ENCODE peak calls at places on chromosome 5, in eight cellular contexts. One of them, this sample, is unnamed.

GRCh38 chr5:65032250-65032649 is 263.5 kb downstream of the CWC27 start:
- DNase-seq in Kasumi-1: no peak
- DNase-seq in stimulated activated CD4-positive, alpha-beta T cell treated with anti-CD3 and anti-CD28 coated beads, Interleukin-2, amount 100 ng/mL, for 48 hours: no peak
- DNase-seq in tibial artery: peak
- DNase-seq in substantia nigra: no peak
- DNase-seq in stimulated activated naive B cell treated with anti-CD40 and anti-IgM and Interleukin-4, amounts not matched to agents 10 μg/mL and 1 μg/mL and 100 μg/mL, for 72 hours: no peak
- DNase-seq in NCI-H1105 treated with DMSO at 0.1 percent for 48 hours: no peak
- DNase-seq in mucosa of descending colon: no peak
- DNase-seq in this sample: no peak

GRCh38 chr5:143143973-143144372 is 259.5 kb downstream of the NR3C1 start:
- DNase-seq in substantia nigra: no peak
- DNase-seq in mucosa of descending colon: no peak
- DNase-seq in NCI-H1105 treated with DMSO at 0.1 percent for 48 hours: no peak
- DNase-seq in stimulated activated CD4-positive, alpha-beta T cell treated with anti-CD3 and anti-CD28 coated beads, Interleukin-2, amount 100 ng/mL, for 48 hours: no peak
- DNase-seq in stimulated activated naive B cell treated with anti-CD40 and anti-IgM and Interleukin-4, amounts not matched to agents 10 μg/mL and 1 μg/mL and 100 μg/mL, for 72 hours: no peak
- DNase-seq in tibial artery: no peak
- DNase-seq in Kasumi-1: no peak
- DNase-seq in this sample: no peak

GRCh38 chr5:167152561-167152960 is 1138.9 kb upstream of the WWC1 start:
- DNase-seq in substantia nigra: no peak
- DNase-seq in NCI-H1105 treated with DMSO at 0.1 percent for 48 hours: no peak
- DNase-seq in tibial artery: no peak
- DNase-seq in mucosa of descending colon: no peak
- DNase-seq in Kasumi-1: no peak
- DNase-seq in stimulated activated naive B cell treated with anti-CD40 and anti-IgM and Interleukin-4, amounts not matched to agents 10 μg/mL and 1 μg/mL and 100 μg/mL, for 72 hours: no peak
- DNase-seq in stimulated activated CD4-positive, alpha-beta T cell treated with anti-CD3 and anti-CD28 coated beads, Interleukin-2, amount 100 ng/mL, for 48 hours: no peak
- DNase-seq in this sample: no peak

GRCh38 chr5:96000308-96000707 is 38.7 kb upstream of the ELL2 start:
- DNase-seq in Kasumi-1: no peak
- DNase-seq in substantia nigra: no peak
- DNase-seq in mucosa of descending colon: no peak
- DNase-seq in NCI-H1105 treated with DMSO at 0.1 percent for 48 hours: no peak
- DNase-seq in stimulated activated CD4-positive, alpha-beta T cell treated with anti-CD3 and anti-CD28 coated beads, Interleukin-2, amount 100 ng/mL, for 48 hours: no peak
- DNase-seq in tibial artery: no peak
- DNase-seq in stimulated activated naive B cell treated with anti-CD40 and anti-IgM and Interleukin-4, amounts not matched to agents 10 μg/mL and 1 μg/mL and 100 μg/mL, for 72 hours: no peak
- DNase-seq in this sample: no peak

GRCh38 chr5:83751201-83751600 is 30.5 kb upstream of the HAPLN1 start:
- DNase-seq in substantia nigra: no peak
- DNase-seq in NCI-H1105 treated with DMSO at 0.1 percent for 48 hours: no peak
- DNase-seq in tibial artery: no peak
- DNase-seq in mucosa of descending colon: no peak
- DNase-seq in stimulated activated CD4-positive, alpha-beta T cell treated with anti-CD3 and anti-CD28 coated beads, Interleukin-2, amount 100 ng/mL, for 48 hours: no peak
- DNase-seq in stimulated activated naive B cell treated with anti-CD40 and anti-IgM and Interleukin-4, amounts not matched to agents 10 μg/mL and 1 μg/mL and 100 μg/mL, for 72 hours: no peak
- DNase-seq in Kasumi-1: peak
- DNase-seq in this sample: no peak

GRCh38 chr5:171310334-171310815 is 1.3 kb downstream of the TLX3 start:
- DNase-seq in stimulated activated CD4-positive, alpha-beta T cell treated with anti-CD3 and anti-CD28 coated beads, Interleukin-2, amount 100 ng/mL, for 48 hours: no peak
- DNase-seq in Kasumi-1: no peak
- DNase-seq in tibial artery: no peak
- DNase-seq in substantia nigra: no peak
- DNase-seq in mucosa of descending colon: no peak
- DNase-seq in stimulated activated naive B cell treated with anti-CD40 and anti-IgM and Interleukin-4, amounts not matched to agents 10 μg/mL and 1 μg/mL and 100 μg/mL, for 72 hours: no peak
- DNase-seq in NCI-H1105 treated with DMSO at 0.1 percent for 48 hours: no peak
- DNase-seq in this sample: no peak

GRCh38 chr5:93748875-93749397 is 7.5 kb upstream of the POU5F2 start:
- DNase-seq in tibial artery: no peak
- DNase-seq in stimulated activated CD4-positive, alpha-beta T cell treated with anti-CD3 and anti-CD28 coated beads, Interleukin-2, amount 100 ng/mL, for 48 hours: no peak
- DNase-seq in mucosa of descending colon: no peak
- DNase-seq in substantia nigra: no peak
- DNase-seq in NCI-H1105 treated with DMSO at 0.1 percent for 48 hours: no peak
- DNase-seq in stimulated activated naive B cell treated with anti-CD40 and anti-IgM and Interleukin-4, amounts not matched to agents 10 μg/mL and 1 μg/mL and 100 μg/mL, for 72 hours: no peak
- DNase-seq in Kasumi-1: no peak
- DNase-seq in this sample: no peak

GRCh38 chr5:137486707-137487106 is 12.4 kb downstream of the SPOCK1 start:
- DNase-seq in stimulated activated CD4-positive, alpha-beta T cell treated with anti-CD3 and anti-CD28 coated beads, Interleukin-2, amount 100 ng/mL, for 48 hours: no peak
- DNase-seq in stimulated activated naive B cell treated with anti-CD40 and anti-IgM and Interleukin-4, amounts not matched to agents 10 μg/mL and 1 μg/mL and 100 μg/mL, for 72 hours: no peak
- DNase-seq in NCI-H1105 treated with DMSO at 0.1 percent for 48 hours: no peak
- DNase-seq in substantia nigra: no peak
- DNase-seq in tibial artery: peak
- DNase-seq in mucosa of descending colon: no peak
- DNase-seq in Kasumi-1: no peak
- DNase-seq in this sample: no peak

GRCh38 chr5:145976431-145977155 is 40.2 kb downstream of the SH3RF2 start:
- DNase-seq in tibial artery: no peak
- DNase-seq in Kasumi-1: peak
- DNase-seq in substantia nigra: no peak
- DNase-seq in stimulated activated naive B cell treated with anti-CD40 and anti-IgM and Interleukin-4, amounts not matched to agents 10 μg/mL and 1 μg/mL and 100 μg/mL, for 72 hours: no peak
- DNase-seq in mucosa of descending colon: no peak
- DNase-seq in NCI-H1105 treated with DMSO at 0.1 percent for 48 hours: no peak
- DNase-seq in stimulated activated CD4-positive, alpha-beta T cell treated with anti-CD3 and anti-CD28 coated beads, Interleukin-2, amount 100 ng/mL, for 48 hours: no peak
- DNase-seq in this sample: no peak

GRCh38 chr5:177310757-177311173 is 933 bp downstream of the MXD3 start:
- DNase-seq in Kasumi-1: peak
- DNase-seq in NCI-H1105 treated with DMSO at 0.1 percent for 48 hours: peak
- DNase-seq in tibial artery: no peak
- DNase-seq in stimulated activated CD4-positive, alpha-beta T cell treated with anti-CD3 and anti-CD28 coated beads, Interleukin-2, amount 100 ng/mL, for 48 hours: no peak
- DNase-seq in mucosa of descending colon: peak
- DNase-seq in stimulated activated naive B cell treated with anti-CD40 and anti-IgM and Interleukin-4, amounts not matched to agents 10 μg/mL and 1 μg/mL and 100 μg/mL, for 72 hours: no peak
- DNase-seq in substantia nigra: no peak
- DNase-seq in this sample: no peak

GRCh38 chr5:143261748-143262392 is 141.6 kb downstream of the NR3C1 start:
- DNase-seq in substantia nigra: no peak
- DNase-seq in stimulated activated CD4-positive, alpha-beta T cell treated with anti-CD3 and anti-CD28 coated beads, Interleukin-2, amount 100 ng/mL, for 48 hours: no peak
- DNase-seq in Kasumi-1: no peak
- DNase-seq in NCI-H1105 treated with DMSO at 0.1 percent for 48 hours: no peak
- DNase-seq in mucosa of descending colon: no peak
- DNase-seq in tibial artery: no peak
- DNase-seq in stimulated activated naive B cell treated with anti-CD40 and anti-IgM and Interleukin-4, amounts not matched to agents 10 μg/mL and 1 μg/mL and 100 μg/mL, for 72 hours: no peak
- DNase-seq in this sample: no peak

GRCh38 chr5:107487056-107487461 is 183.7 kb downstream of the EFNA5 start:
- DNase-seq in stimulated activated CD4-positive, alpha-beta T cell treated with anti-CD3 and anti-CD28 coated beads, Interleukin-2, amount 100 ng/mL, for 48 hours: no peak
- DNase-seq in tibial artery: no peak
- DNase-seq in NCI-H1105 treated with DMSO at 0.1 percent for 48 hours: no peak
- DNase-seq in Kasumi-1: peak
- DNase-seq in mucosa of descending colon: no peak
- DNase-seq in substantia nigra: no peak
- DNase-seq in stimulated activated naive B cell treated with anti-CD40 and anti-IgM and Interleukin-4, amounts not matched to agents 10 μg/mL and 1 μg/mL and 100 μg/mL, for 72 hours: no peak
- DNase-seq in this sample: no peak

GRCh38 chr5:10288600-10289213 is 19.0 kb downstream of the CMBL start:
- DNase-seq in stimulated activated CD4-positive, alpha-beta T cell treated with anti-CD3 and anti-CD28 coated beads, Interleukin-2, amount 100 ng/mL, for 48 hours: peak
- DNase-seq in tibial artery: no peak
- DNase-seq in Kasumi-1: no peak
- DNase-seq in mucosa of descending colon: peak
- DNase-seq in stimulated activated naive B cell treated with anti-CD40 and anti-IgM and Interleukin-4, amounts not matched to agents 10 μg/mL and 1 μg/mL and 100 μg/mL, for 72 hours: peak
- DNase-seq in substantia nigra: no peak
- DNase-seq in NCI-H1105 treated with DMSO at 0.1 percent for 48 hours: peak
- DNase-seq in this sample: no peak

GRCh38 chr5:177482359-177482795 is 8.9 kb upstream of the DBN1 start:
- DNase-seq in tibial artery: no peak
- DNase-seq in substantia nigra: no peak
- DNase-seq in NCI-H1105 treated with DMSO at 0.1 percent for 48 hours: no peak
- DNase-seq in mucosa of descending colon: no peak
- DNase-seq in Kasumi-1: no peak
- DNase-seq in stimulated activated naive B cell treated with anti-CD40 and anti-IgM and Interleukin-4, amounts not matched to agents 10 μg/mL and 1 μg/mL and 100 μg/mL, for 72 hours: no peak
- DNase-seq in stimulated activated CD4-positive, alpha-beta T cell treated with anti-CD3 and anti-CD28 coated beads, Interleukin-2, amount 100 ng/mL, for 48 hours: no peak
- DNase-seq in this sample: no peak

GRCh38 chr5:131640043-131640856 is 5.2 kb upstream of the RAPGEF6 start:
- DNase-seq in Kasumi-1: no peak
- DNase-seq in stimulated activated CD4-positive, alpha-beta T cell treated with anti-CD3 and anti-CD28 coated beads, Interleukin-2, amount 100 ng/mL, for 48 hours: peak
- DNase-seq in tibial artery: no peak
- DNase-seq in mucosa of descending colon: no peak
- DNase-seq in substantia nigra: no peak
- DNase-seq in stimulated activated naive B cell treated with anti-CD40 and anti-IgM and Interleukin-4, amounts not matched to agents 10 μg/mL and 1 μg/mL and 100 μg/mL, for 72 hours: peak
- DNase-seq in NCI-H1105 treated with DMSO at 0.1 percent for 48 hours: no peak
- DNase-seq in this sample: no peak

GRCh38 chr5:10797246-10797645 is 36.2 kb upstream of the DAP start:
- DNase-seq in tibial artery: no peak
- DNase-seq in stimulated activated CD4-positive, alpha-beta T cell treated with anti-CD3 and anti-CD28 coated beads, Interleukin-2, amount 100 ng/mL, for 48 hours: no peak
- DNase-seq in mucosa of descending colon: no peak
- DNase-seq in substantia nigra: no peak
- DNase-seq in NCI-H1105 treated with DMSO at 0.1 percent for 48 hours: no peak
- DNase-seq in Kasumi-1: peak
- DNase-seq in stimulated activated naive B cell treated with anti-CD40 and anti-IgM and Interleukin-4, amounts not matched to agents 10 μg/mL and 1 μg/mL and 100 μg/mL, for 72 hours: no peak
- DNase-seq in this sample: no peak

GRCh38 chr5:80117446-80117845 is 82.3 kb downstream of the THBS4 start:
- DNase-seq in Kasumi-1: no peak
- DNase-seq in tibial artery: no peak
- DNase-seq in substantia nigra: no peak
- DNase-seq in NCI-H1105 treated with DMSO at 0.1 percent for 48 hours: no peak
- DNase-seq in stimulated activated CD4-positive, alpha-beta T cell treated with anti-CD3 and anti-CD28 coated beads, Interleukin-2, amount 100 ng/mL, for 48 hours: no peak
- DNase-seq in stimulated activated naive B cell treated with anti-CD40 and anti-IgM and Interleukin-4, amounts not matched to agents 10 μg/mL and 1 μg/mL and 100 μg/mL, for 72 hours: no peak
- DNase-seq in mucosa of descending colon: no peak
- DNase-seq in this sample: no peak

GRCh38 chr5:131198625-131199024 is 27.9 kb downstream of the LYRM7 start:
- DNase-seq in Kasumi-1: no peak
- DNase-seq in stimulated activated CD4-positive, alpha-beta T cell treated with anti-CD3 and anti-CD28 coated beads, Interleukin-2, amount 100 ng/mL, for 48 hours: no peak
- DNase-seq in mucosa of descending colon: no peak
- DNase-seq in substantia nigra: no peak
- DNase-seq in tibial artery: no peak
- DNase-seq in NCI-H1105 treated with DMSO at 0.1 percent for 48 hours: no peak
- DNase-seq in stimulated activated naive B cell treated with anti-CD40 and anti-IgM and Interleukin-4, amounts not matched to agents 10 μg/mL and 1 μg/mL and 100 μg/mL, for 72 hours: no peak
- DNase-seq in this sample: no peak

GRCh38 chr5:71924980-71925379 is 182.3 kb upstream of the MAP1B start:
- DNase-seq in tibial artery: no peak
- DNase-seq in Kasumi-1: peak
- DNase-seq in mucosa of descending colon: no peak
- DNase-seq in substantia nigra: no peak
- DNase-seq in stimulated activated naive B cell treated with anti-CD40 and anti-IgM and Interleukin-4, amounts not matched to agents 10 μg/mL and 1 μg/mL and 100 μg/mL, for 72 hours: no peak
- DNase-seq in stimulated activated CD4-positive, alpha-beta T cell treated with anti-CD3 and anti-CD28 coated beads, Interleukin-2, amount 100 ng/mL, for 48 hours: no peak
- DNase-seq in NCI-H1105 treated with DMSO at 0.1 percent for 48 hours: no peak
- DNase-seq in this sample: no peak

GRCh38 chr5:66828551-66829421 is 232.6 kb downstream of the MAST4 start:
- DNase-seq in tibial artery: peak
- DNase-seq in stimulated activated CD4-positive, alpha-beta T cell treated with anti-CD3 and anti-CD28 coated beads, Interleukin-2, amount 100 ng/mL, for 48 hours: peak
- DNase-seq in mucosa of descending colon: peak
- DNase-seq in NCI-H1105 treated with DMSO at 0.1 percent for 48 hours: peak
- DNase-seq in Kasumi-1: no peak
- DNase-seq in stimulated activated naive B cell treated with anti-CD40 and anti-IgM and Interleukin-4, amounts not matched to agents 10 μg/mL and 1 μg/mL and 100 μg/mL, for 72 hours: peak
- DNase-seq in substantia nigra: peak
- DNase-seq in this sample: peak